ENCODE peak calls at places on chromosome 14, in nine cellular contexts. One of them, this sample, is unnamed.

GRCh38 chr14:45034730-45035129 is 49.2 kb upstream of the PRPF39 start:
- DNase-seq in stromal cell of bone marrow: no peak
- DNase-seq in adrenal gland: no peak
- DNase-seq in NCI-H1694 treated with DMSO at 0.1 percent for 48 hours: no peak
- DNase-seq in CD8-positive, alpha-beta T cell: no peak
- DNase-seq in NB4: no peak
- DNase-seq in NAMALWA: no peak
- DNase-seq in HFFc6: no peak
- DNase-seq in NCI-H2029 treated with DMSO at 0.1 percent for 48 hours: no peak
- DNase-seq in this sample: no peak

GRCh38 chr14:52314521-52315354 is 626 bp downstream of the PTGER2 start:
- DNase-seq in adrenal gland: no peak
- DNase-seq in NAMALWA: no peak
- DNase-seq in NB4: peak
- DNase-seq in CD8-positive, alpha-beta T cell: peak
- DNase-seq in NCI-H2029 treated with DMSO at 0.1 percent for 48 hours: no peak
- DNase-seq in stromal cell of bone marrow: no peak
- DNase-seq in NCI-H1694 treated with DMSO at 0.1 percent for 48 hours: no peak
- DNase-seq in HFFc6: no peak
- DNase-seq in this sample: no peak

GRCh38 chr14:95056476-95056875 is 100.9 kb downstream of the DICER1 start:
- DNase-seq in NCI-H1694 treated with DMSO at 0.1 percent for 48 hours: no peak
- DNase-seq in HFFc6: no peak
- DNase-seq in stromal cell of bone marrow: no peak
- DNase-seq in NB4: no peak
- DNase-seq in adrenal gland: no peak
- DNase-seq in NAMALWA: no peak
- DNase-seq in NCI-H2029 treated with DMSO at 0.1 percent for 48 hours: peak
- DNase-seq in CD8-positive, alpha-beta T cell: no peak
- DNase-seq in this sample: peak

GRCh38 chr14:38217538-38217937 is 9.8 kb downstream of the SSTR1 start:
- DNase-seq in CD8-positive, alpha-beta T cell: no peak
- DNase-seq in adrenal gland: no peak
- DNase-seq in HFFc6: no peak
- DNase-seq in NB4: no peak
- DNase-seq in NCI-H2029 treated with DMSO at 0.1 percent for 48 hours: no peak
- DNase-seq in NAMALWA: no peak
- DNase-seq in stromal cell of bone marrow: no peak
- DNase-seq in NCI-H1694 treated with DMSO at 0.1 percent for 48 hours: no peak
- DNase-seq in this sample: no peak

GRCh38 chr14:105863296-105864108 is 337.1 kb downstream of the TMEM121 start:
- DNase-seq in stromal cell of bone marrow: no peak
- DNase-seq in NAMALWA: peak
- DNase-seq in adrenal gland: no peak
- DNase-seq in CD8-positive, alpha-beta T cell: no peak
- DNase-seq in NCI-H2029 treated with DMSO at 0.1 percent for 48 hours: no peak
- DNase-seq in HFFc6: no peak
- DNase-seq in NCI-H1694 treated with DMSO at 0.1 percent for 48 hours: no peak
- DNase-seq in NB4: no peak
- DNase-seq in this sample: peak

GRCh38 chr14:30559638-30560071 is 697 bp downstream of the G2E3 start:
- DNase-seq in adrenal gland: no peak
- DNase-seq in CD8-positive, alpha-beta T cell: no peak
- DNase-seq in stromal cell of bone marrow: peak
- DNase-seq in NB4: peak
- DNase-seq in NAMALWA: peak
- DNase-seq in HFFc6: peak
- DNase-seq in NCI-H2029 treated with DMSO at 0.1 percent for 48 hours: peak
- DNase-seq in NCI-H1694 treated with DMSO at 0.1 percent for 48 hours: peak
- DNase-seq in this sample: no peak

GRCh38 chr14:59707778-59708635 is 131.4 kb upstream of the CCDC175 start:
- DNase-seq in NCI-H1694 treated with DMSO at 0.1 percent for 48 hours: peak
- DNase-seq in HFFc6: no peak
- DNase-seq in NCI-H2029 treated with DMSO at 0.1 percent for 48 hours: no peak
- DNase-seq in stromal cell of bone marrow: no peak
- DNase-seq in NB4: no peak
- DNase-seq in NAMALWA: no peak
- DNase-seq in adrenal gland: no peak
- DNase-seq in CD8-positive, alpha-beta T cell: no peak
- DNase-seq in this sample: no peak

GRCh38 chr14:34614638-34615037 is 15.3 kb downstream of the SNX6 start:
- DNase-seq in NB4: no peak
- DNase-seq in CD8-positive, alpha-beta T cell: no peak
- DNase-seq in NCI-H2029 treated with DMSO at 0.1 percent for 48 hours: no peak
- DNase-seq in NCI-H1694 treated with DMSO at 0.1 percent for 48 hours: no peak
- DNase-seq in stromal cell of bone marrow: no peak
- DNase-seq in NAMALWA: no peak
- DNase-seq in adrenal gland: peak
- DNase-seq in HFFc6: no peak
- DNase-seq in this sample: peak

GRCh38 chr14:104337381-104337780 is 199.0 kb downstream of the KIF26A start:
- DNase-seq in HFFc6: no peak
- DNase-seq in NAMALWA: no peak
- DNase-seq in NCI-H2029 treated with DMSO at 0.1 percent for 48 hours: no peak
- DNase-seq in adrenal gland: no peak
- DNase-seq in stromal cell of bone marrow: no peak
- DNase-seq in NB4: no peak
- DNase-seq in NCI-H1694 treated with DMSO at 0.1 percent for 48 hours: no peak
- DNase-seq in CD8-positive, alpha-beta T cell: no peak
- DNase-seq in this sample: no peak

GRCh38 chr14:99534863-99535262 is 53.7 kb downstream of the CCNK start:
- DNase-seq in stromal cell of bone marrow: peak
- DNase-seq in HFFc6: no peak
- DNase-seq in NAMALWA: no peak
- DNase-seq in NCI-H2029 treated with DMSO at 0.1 percent for 48 hours: no peak
- DNase-seq in CD8-positive, alpha-beta T cell: no peak
- DNase-seq in NB4: no peak
- DNase-seq in NCI-H1694 treated with DMSO at 0.1 percent for 48 hours: no peak
- DNase-seq in adrenal gland: no peak
- DNase-seq in this sample: peak

GRCh38 chr14:72553161-72553560 is 340.7 kb downstream of the DPF3 start:
- DNase-seq in CD8-positive, alpha-beta T cell: no peak
- DNase-seq in NCI-H1694 treated with DMSO at 0.1 percent for 48 hours: no peak
- DNase-seq in NAMALWA: no peak
- DNase-seq in stromal cell of bone marrow: no peak
- DNase-seq in adrenal gland: no peak
- DNase-seq in HFFc6: no peak
- DNase-seq in NB4: no peak
- DNase-seq in NCI-H2029 treated with DMSO at 0.1 percent for 48 hours: no peak
- DNase-seq in this sample: peak

GRCh38 chr14:70189678-70190077 is 927 bp upstream of the SLC8A3 start:
- DNase-seq in NB4: no peak
- DNase-seq in HFFc6: no peak
- DNase-seq in NAMALWA: no peak
- DNase-seq in stromal cell of bone marrow: no peak
- DNase-seq in adrenal gland: no peak
- DNase-seq in CD8-positive, alpha-beta T cell: no peak
- DNase-seq in NCI-H2029 treated with DMSO at 0.1 percent for 48 hours: no peak
- DNase-seq in NCI-H1694 treated with DMSO at 0.1 percent for 48 hours: no peak
- DNase-seq in this sample: no peak

GRCh38 chr14:84087986-84088531 is 1441.9 kb upstream of the FLRT2 start:
- DNase-seq in NAMALWA: no peak
- DNase-seq in NCI-H2029 treated with DMSO at 0.1 percent for 48 hours: no peak
- DNase-seq in NCI-H1694 treated with DMSO at 0.1 percent for 48 hours: no peak
- DNase-seq in HFFc6: no peak
- DNase-seq in stromal cell of bone marrow: no peak
- DNase-seq in adrenal gland: no peak
- DNase-seq in NB4: no peak
- DNase-seq in CD8-positive, alpha-beta T cell: no peak
- DNase-seq in this sample: no peak

GRCh38 chr14:24665440-24665991 is 31.5 kb upstream of the GZMB start:
- DNase-seq in NCI-H1694 treated with DMSO at 0.1 percent for 48 hours: no peak
- DNase-seq in stromal cell of bone marrow: no peak
- DNase-seq in NCI-H2029 treated with DMSO at 0.1 percent for 48 hours: no peak
- DNase-seq in CD8-positive, alpha-beta T cell: peak
- DNase-seq in HFFc6: no peak
- DNase-seq in NAMALWA: peak
- DNase-seq in NB4: peak
- DNase-seq in adrenal gland: no peak
- DNase-seq in this sample: no peak

GRCh38 chr14:100289916-100290606 is 16.2 kb downstream of the SLC25A29 start:
- DNase-seq in NB4: no peak
- DNase-seq in NCI-H1694 treated with DMSO at 0.1 percent for 48 hours: no peak
- DNase-seq in stromal cell of bone marrow: no peak
- DNase-seq in HFFc6: no peak
- DNase-seq in NCI-H2029 treated with DMSO at 0.1 percent for 48 hours: no peak
- DNase-seq in adrenal gland: peak
- DNase-seq in NAMALWA: peak
- DNase-seq in CD8-positive, alpha-beta T cell: no peak
- DNase-seq in this sample: no peak

GRCh38 chr14:99267871-99268775 is 3.9 kb downstream of the BCL11B start:
- DNase-seq in NCI-H1694 treated with DMSO at 0.1 percent for 48 hours: peak
- DNase-seq in NCI-H2029 treated with DMSO at 0.1 percent for 48 hours: no peak
- DNase-seq in NB4: no peak
- DNase-seq in NAMALWA: no peak
- DNase-seq in HFFc6: no peak
- DNase-seq in adrenal gland: no peak
- DNase-seq in CD8-positive, alpha-beta T cell: peak
- DNase-seq in stromal cell of bone marrow: no peak
- DNase-seq in this sample: no peak

GRCh38 chr14:101721951-101722661 is 39.4 kb upstream of the PPP2R5C start:
- DNase-seq in HFFc6: peak
- DNase-seq in CD8-positive, alpha-beta T cell: peak
- DNase-seq in adrenal gland: no peak
- DNase-seq in NCI-H1694 treated with DMSO at 0.1 percent for 48 hours: no peak
- DNase-seq in NB4: peak
- DNase-seq in NCI-H2029 treated with DMSO at 0.1 percent for 48 hours: no peak
- DNase-seq in NAMALWA: peak
- DNase-seq in stromal cell of bone marrow: no peak
- DNase-seq in this sample: no peak

GRCh38 chr14:26966942-26967341 is 369.1 kb upstream of the NOVA1 start:
- DNase-seq in NCI-H1694 treated with DMSO at 0.1 percent for 48 hours: no peak
- DNase-seq in NCI-H2029 treated with DMSO at 0.1 percent for 48 hours: no peak
- DNase-seq in HFFc6: no peak
- DNase-seq in NB4: no peak
- DNase-seq in stromal cell of bone marrow: no peak
- DNase-seq in adrenal gland: no peak
- DNase-seq in NAMALWA: no peak
- DNase-seq in CD8-positive, alpha-beta T cell: no peak
- DNase-seq in this sample: peak

GRCh38 chr14:80781968-80782367 is 159.6 kb downstream of the CEP128 start:
- DNase-seq in NCI-H1694 treated with DMSO at 0.1 percent for 48 hours: no peak
- DNase-seq in stromal cell of bone marrow: no peak
- DNase-seq in NCI-H2029 treated with DMSO at 0.1 percent for 48 hours: no peak
- DNase-seq in NB4: no peak
- DNase-seq in HFFc6: no peak
- DNase-seq in CD8-positive, alpha-beta T cell: no peak
- DNase-seq in adrenal gland: no peak
- DNase-seq in NAMALWA: no peak
- DNase-seq in this sample: no peak

GRCh38 chr14:100214768-100215079 is 24.2 kb upstream of the YY1 start:
- DNase-seq in NCI-H1694 treated with DMSO at 0.1 percent for 48 hours: no peak
- DNase-seq in NCI-H2029 treated with DMSO at 0.1 percent for 48 hours: no peak
- DNase-seq in stromal cell of bone marrow: no peak
- DNase-seq in NB4: no peak
- DNase-seq in HFFc6: no peak
- DNase-seq in NAMALWA: no peak
- DNase-seq in adrenal gland: no peak
- DNase-seq in CD8-positive, alpha-beta T cell: no peak
- DNase-seq in this sample: no peak

GRCh38 chr14:90580381-90581335 is 183.8 kb downstream of the CALM1 start:
- DNase-seq in NCI-H1694 treated with DMSO at 0.1 percent for 48 hours: peak
- DNase-seq in adrenal gland: no peak
- DNase-seq in NB4: no peak
- DNase-seq in stromal cell of bone marrow: no peak
- DNase-seq in HFFc6: no peak
- DNase-seq in NAMALWA: no peak
- DNase-seq in NCI-H2029 treated with DMSO at 0.1 percent for 48 hours: no peak
- DNase-seq in CD8-positive, alpha-beta T cell: no peak
- DNase-seq in this sample: no peak

GRCh38 chr14:23345987-23346692 is 6.5 kb downstream of the SLC22A17 start:
- DNase-seq in stromal cell of bone marrow: no peak
- DNase-seq in NCI-H2029 treated with DMSO at 0.1 percent for 48 hours: no peak
- DNase-seq in NCI-H1694 treated with DMSO at 0.1 percent for 48 hours: no peak
- DNase-seq in NB4: no peak
- DNase-seq in adrenal gland: no peak
- DNase-seq in CD8-positive, alpha-beta T cell: no peak
- DNase-seq in NAMALWA: no peak
- DNase-seq in HFFc6: no peak
- DNase-seq in this sample: no peak

GRCh38 chr14:36518586-36519430 is 1.2 kb downstream of the NKX2-1 start:
- DNase-seq in HFFc6: no peak
- DNase-seq in CD8-positive, alpha-beta T cell: no peak
- DNase-seq in NB4: no peak
- DNase-seq in stromal cell of bone marrow: no peak
- DNase-seq in NAMALWA: no peak
- DNase-seq in adrenal gland: no peak
- DNase-seq in NCI-H1694 treated with DMSO at 0.1 percent for 48 hours: no peak
- DNase-seq in NCI-H2029 treated with DMSO at 0.1 percent for 48 hours: no peak
- DNase-seq in this sample: no peak

GRCh38 chr14:84144166-84144565 is 1385.8 kb upstream of the FLRT2 start:
- DNase-seq in adrenal gland: no peak
- DNase-seq in NB4: no peak
- DNase-seq in NCI-H2029 treated with DMSO at 0.1 percent for 48 hours: no peak
- DNase-seq in CD8-positive, alpha-beta T cell: no peak
- DNase-seq in stromal cell of bone marrow: no peak
- DNase-seq in NAMALWA: no peak
- DNase-seq in NCI-H1694 treated with DMSO at 0.1 percent for 48 hours: no peak
- DNase-seq in HFFc6: no peak
- DNase-seq in this sample: no peak

GRCh38 chr14:72583316-72584272 is 310.3 kb downstream of the DPF3 start:
- DNase-seq in NCI-H1694 treated with DMSO at 0.1 percent for 48 hours: peak
- DNase-seq in NAMALWA: no peak
- DNase-seq in adrenal gland: no peak
- DNase-seq in NB4: no peak
- DNase-seq in NCI-H2029 treated with DMSO at 0.1 percent for 48 hours: no peak
- DNase-seq in HFFc6: no peak
- DNase-seq in stromal cell of bone marrow: no peak
- DNase-seq in CD8-positive, alpha-beta T cell: no peak
- DNase-seq in this sample: peak

GRCh38 chr14:68507544-68508081 is 285.3 kb downstream of the ZFP36L1 start:
- DNase-seq in NCI-H1694 treated with DMSO at 0.1 percent for 48 hours: no peak
- DNase-seq in CD8-positive, alpha-beta T cell: peak
- DNase-seq in NAMALWA: no peak
- DNase-seq in stromal cell of bone marrow: no peak
- DNase-seq in NCI-H2029 treated with DMSO at 0.1 percent for 48 hours: no peak
- DNase-seq in adrenal gland: no peak
- DNase-seq in HFFc6: no peak
- DNase-seq in NB4: no peak
- DNase-seq in this sample: no peak

GRCh38 chr14:23632461-23633159 is 3.6 kb upstream of the DHRS2 start:
- DNase-seq in adrenal gland: no peak
- DNase-seq in NCI-H2029 treated with DMSO at 0.1 percent for 48 hours: no peak
- DNase-seq in stromal cell of bone marrow: no peak
- DNase-seq in CD8-positive, alpha-beta T cell: no peak
- DNase-seq in NB4: no peak
- DNase-seq in HFFc6: no peak
- DNase-seq in NAMALWA: no peak
- DNase-seq in NCI-H1694 treated with DMSO at 0.1 percent for 48 hours: no peak
- DNase-seq in this sample: no peak

GRCh38 chr14:96102071-96102856 is 63.1 kb downstream of the C14orf132 start:
- DNase-seq in HFFc6: peak
- DNase-seq in NB4: no peak
- DNase-seq in stromal cell of bone marrow: no peak
- DNase-seq in adrenal gland: no peak
- DNase-seq in NAMALWA: no peak
- DNase-seq in NCI-H1694 treated with DMSO at 0.1 percent for 48 hours: no peak
- DNase-seq in NCI-H2029 treated with DMSO at 0.1 percent for 48 hours: no peak
- DNase-seq in CD8-positive, alpha-beta T cell: no peak
- DNase-seq in this sample: no peak

GRCh38 chr14:88834883-88835431 is 10.5 kb downstream of the TTC8 start:
- DNase-seq in adrenal gland: no peak
- DNase-seq in NCI-H1694 treated with DMSO at 0.1 percent for 48 hours: no peak
- DNase-seq in stromal cell of bone marrow: peak
- DNase-seq in NB4: no peak
- DNase-seq in HFFc6: peak
- DNase-seq in CD8-positive, alpha-beta T cell: no peak
- DNase-seq in NCI-H2029 treated with DMSO at 0.1 percent for 48 hours: no peak
- DNase-seq in NAMALWA: no peak
- DNase-seq in this sample: no peak

GRCh38 chr14:104486222-104486743 is 93.3 kb upstream of the C14orf180 start:
- DNase-seq in HFFc6: no peak
- DNase-seq in NCI-H1694 treated with DMSO at 0.1 percent for 48 hours: no peak
- DNase-seq in stromal cell of bone marrow: no peak
- DNase-seq in CD8-positive, alpha-beta T cell: no peak
- DNase-seq in NCI-H2029 treated with DMSO at 0.1 percent for 48 hours: no peak
- DNase-seq in NB4: no peak
- DNase-seq in NAMALWA: no peak
- DNase-seq in adrenal gland: no peak
- DNase-seq in this sample: no peak

GRCh38 chr14:66444271-66444987 is 41.7 kb upstream of the CCDC196 start:
- DNase-seq in adrenal gland: no peak
- DNase-seq in stromal cell of bone marrow: no peak
- DNase-seq in NCI-H2029 treated with DMSO at 0.1 percent for 48 hours: no peak
- DNase-seq in HFFc6: no peak
- DNase-seq in NB4: no peak
- DNase-seq in NCI-H1694 treated with DMSO at 0.1 percent for 48 hours: peak
- DNase-seq in CD8-positive, alpha-beta T cell: no peak
- DNase-seq in NAMALWA: no peak
- DNase-seq in this sample: no peak